ENCODE peak calls at places on chromosomes 11 and 22, in six cellular contexts. H is fibroblast of mammary gland, K is lower leg skin, Q is endothelial cell, J is colonic mucosa, D is H9. X is an unnamed sample.

GRCh38 chr11:58165504-58166106 is 23.3 kb upstream of the OR9Q2 start:
- DNase-seq in H (no peak), K (no peak), Q (no peak), J (peak), D (no peak), X (no peak)

GRCh38 chr11:112270551-112271180 is 10.0 kb upstream of the PLET1 start:
- DNase-seq in H (no peak), K (no peak), Q (no peak), J (no peak), D (peak), X (no peak)

GRCh38 chr11:16883179-16883578 is 131.0 kb downstream of the PLEKHA7 start:
- DNase-seq in H (no peak), K (peak), Q (no peak), J (peak), D (no peak), X (no peak)

GRCh38 chr22:46054091-46054877 is 77.3 kb upstream of the WNT7B start:
- DNase-seq in H (peak), K (peak), Q (no peak), J (peak), D (no peak), X (no peak)

GRCh38 chr22:46881373-46882118 is 119.1 kb downstream of the TBC1D22A start:
- DNase-seq in H (peak), K (no peak), Q (no peak), J (no peak), D (no peak), X (no peak)

GRCh38 chr22:44003776-44004460 is 20.2 kb upstream of the PARVB start:
- DNase-seq in H (no peak), K (no peak), Q (peak), J (no peak), D (peak), X (no peak)

GRCh38 chr11:112459001-112459400 is 198.3 kb upstream of the PLET1 start:
- DNase-seq in H (peak), K (no peak), Q (no peak), J (no peak), D (no peak), X (no peak)

GRCh38 chr11:72661486-72661885 is 12.7 kb downstream of the PDE2A start:
- DNase-seq in H (no peak), K (no peak), Q (no peak), J (no peak), D (no peak), X (no peak)

GRCh38 chr11:66221726-66222236 is 46.7 kb upstream of the RAB1B start:
- DNase-seq in H (peak), K (no peak), Q (no peak), J (no peak), D (peak), X (no peak)

GRCh38 chr11:102318469-102318868 is 1.2 kb downstream of the BIRC3 start:
- DNase-seq in H (peak), K (no peak), Q (no peak), J (no peak), D (no peak), X (no peak)

GRCh38 chr11:115503083-115503885 is 931 bp downstream of the CADM1 start:
- DNase-seq in H (no peak), K (peak), Q (peak), J (peak), D (peak), X (peak)

GRCh38 chr11:96338910-96339703 is 3.9 kb downstream of the MAML2 start:
- DNase-seq in H (peak), K (no peak), Q (no peak), J (peak), D (peak), X (no peak)

GRCh38 chr11:43278302-43278956 is 33.4 kb upstream of the API5 start:
- DNase-seq in H (peak), K (no peak), Q (no peak), J (no peak), D (peak), X (no peak)

GRCh38 chr22:44332946-44333345 is 20.2 kb upstream of the SHISAL1 start:
- DNase-seq in H (no peak), K (no peak), Q (no peak), J (no peak), D (no peak), X (no peak)

GRCh38 chr11:117092951-117093590 is 5.2 kb downstream of the SIK3 start:
- DNase-seq in H (no peak), K (no peak), Q (no peak), J (no peak), D (no peak), X (no peak)

GRCh38 chr11:73392108-73393010 is 16.2 kb downstream of the RELT start:
- DNase-seq in H (no peak), K (no peak), Q (no peak), J (no peak), D (no peak), X (no peak)

GRCh38 chr11:33161120-33162005 is at the start of gene CSTF3:
- DNase-seq in H (peak), K (peak), Q (peak), J (peak), D (peak), X (peak)

GRCh38 chr11:66491315-66491935 is 11.2 kb downstream of the DPP3 start:
- DNase-seq in H (no peak), K (no peak), Q (peak), J (no peak), D (peak), X (no peak)

GRCh38 chr11:69377029-69377952 is 83.3 kb downstream of the MYEOV start:
- DNase-seq in H (peak), K (no peak), Q (no peak), J (no peak), D (no peak), X (no peak)

GRCh38 chr22:35914665-35915476 is 113.8 kb downstream of the RBFOX2 start:
- DNase-seq in H (peak), K (peak), Q (peak), J (peak), D (peak), X (no peak)

GRCh38 chr11:34050967-34051348 is 573 bp upstream of the CAPRIN1 start:
- DNase-seq in H (peak), K (no peak), Q (no peak), J (no peak), D (no peak), X (no peak)

GRCh38 chr11:112271242-112271641 is 10.6 kb upstream of the PLET1 start:
- DNase-seq in H (no peak), K (no peak), Q (no peak), J (no peak), D (no peak), X (no peak)

GRCh38 chr11:69115586-69116560 is 39.9 kb upstream of the SMIM38 start:
- DNase-seq in H (no peak), K (no peak), Q (no peak), J (no peak), D (no peak), X (no peak)

GRCh38 chr22:31938258-31938657 is 6.1 kb upstream of the YWHAH start:
- DNase-seq in H (no peak), K (no peak), Q (no peak), J (no peak), D (no peak), X (no peak)

GRCh38 chr11:975824-976223 is 50.2 kb downstream of the AP2A2 start:
- DNase-seq in H (peak), K (no peak), Q (peak), J (no peak), D (peak), X (no peak)
- TF ChIP-seq CTCF in H (peak), K (no peak), Q (no peak), J (no peak), D (peak), X (no peak)

GRCh38 chr11:1239596-1240205 is 16.8 kb downstream of the MUC5B start:
- DNase-seq in H (no peak), K (no peak), Q (no peak), J (no peak), D (no peak), X (no peak)
- TF ChIP-seq CTCF in H (no peak), K (no peak), Q (no peak), J (no peak), D (no peak), X (no peak)

GRCh38 chr11:131025421-131026126 is 109.3 kb upstream of the SNX19 start:
- DNase-seq in H (no peak), K (no peak), Q (no peak), J (no peak), D (no peak), X (no peak)

GRCh38 chr11:131027501-131027900 is 111.2 kb upstream of the SNX19 start:
- DNase-seq in H (peak), K (no peak), Q (no peak), J (no peak), D (no peak), X (no peak)

GRCh38 chr11:131025020-131025419 is 108.7 kb upstream of the SNX19 start:
- DNase-seq in H (peak), K (no peak), Q (peak), J (no peak), D (peak), X (no peak)
- TF ChIP-seq CTCF in H (peak), K (no peak), Q (peak), J (no peak), D (peak), X (no peak)

DNA sequence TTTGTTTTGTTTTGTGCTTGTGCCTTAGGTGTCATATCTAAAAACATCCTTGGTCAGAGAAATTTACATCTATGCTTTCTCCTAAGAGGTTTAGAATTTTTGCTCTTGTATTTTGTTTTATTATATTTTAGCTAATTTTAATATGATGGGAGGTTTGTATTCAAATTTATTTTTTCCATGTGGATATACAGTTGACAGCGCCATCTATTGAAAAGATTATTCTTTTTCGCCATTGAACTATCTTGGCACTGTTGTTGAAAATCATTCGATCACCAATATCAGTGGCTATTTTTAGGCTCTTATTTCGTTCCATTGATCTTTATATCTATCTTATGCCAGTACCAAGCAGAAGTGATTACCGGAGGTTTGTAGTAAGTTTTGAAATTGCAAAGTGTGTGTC is 510.3 kb downstream of the BRD1 start:
- DNase-seq in H (no peak), K (no peak), Q (no peak), J (no peak), D (no peak), X (no peak)
- TF ChIP-seq CTCF in H (no peak), K (no peak), Q (peak), J (no peak), D (peak), X (peak)

GRCh38 chr22:17754233-17754925 is 19.9 kb downstream of the BID start:
- DNase-seq in H (no peak), K (no peak), Q (no peak), J (no peak), D (peak), X (no peak)
- TF ChIP-seq CTCF in H (no peak), K (no peak), Q (no peak), J (no peak), D (peak), X (no peak)

GRCh38 chr11:944711-945470 is 19.2 kb downstream of the AP2A2 start:
- DNase-seq in H (peak), K (no peak), Q (no peak), J (no peak), D (peak), X (no peak)
- TF ChIP-seq CTCF in H (peak), K (no peak), Q (no peak), J (no peak), D (peak), X (no peak)

GRCh38 chr11:11667056-11667455 is 45.3 kb upstream of the GALNT18 start:
- DNase-seq in H (peak), K (no peak), Q (no peak), J (no peak), D (no peak), X (no peak)
- TF ChIP-seq CTCF in H (peak), K (no peak), Q (no peak), J (no peak), D (peak), X (no peak)

DNA sequence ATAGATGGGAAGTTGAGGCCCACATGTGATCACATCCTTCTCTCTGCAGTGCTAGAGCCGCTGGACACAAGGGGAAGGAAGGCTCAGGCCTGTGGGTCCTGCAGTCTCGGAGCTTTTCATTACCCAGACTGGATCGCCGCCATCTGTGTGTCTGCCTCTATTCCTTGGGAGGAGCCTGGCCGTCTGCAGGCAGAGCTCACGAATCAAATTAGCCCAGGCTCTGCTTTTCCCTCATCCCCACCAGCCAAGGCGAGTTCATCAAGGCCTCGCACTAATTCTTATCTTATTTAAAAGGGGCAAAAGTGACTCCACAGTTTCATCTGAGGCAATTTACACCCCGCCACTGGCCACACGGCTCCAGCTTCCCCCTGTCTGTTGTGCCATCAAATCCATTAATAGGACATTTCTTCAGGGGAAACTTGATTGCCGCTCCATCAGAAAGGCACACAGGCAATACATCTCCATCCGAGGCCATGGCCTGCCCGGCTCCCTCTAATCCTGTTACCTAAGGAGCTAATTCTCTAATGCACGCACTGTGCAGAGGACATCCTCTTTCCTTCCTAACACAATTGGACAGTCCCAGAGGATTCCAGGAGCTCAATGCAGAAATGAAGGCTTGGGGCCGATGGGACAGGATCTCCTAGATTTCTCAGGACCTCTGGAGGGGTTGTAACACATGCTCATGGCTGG is 3.3 kb upstream of the HTR3A start:
- DNase-seq in H (no peak), K (no peak), Q (no peak), J (no peak), D (no peak), X (no peak)
- TF ChIP-seq CTCF in H (no peak), K (no peak), Q (no peak), J (no peak), D (no peak), X (no peak)